ENCODE peak calls at places on chromosomes 7 and 10, in six cellular contexts. E is small intestine; O is A549; U is right lobe of liver; P is GM23248; V is naive thymus-derived CD4-positive, alpha-beta T cell. A is an unnamed sample.

GRCh38 chr10:29687411-29688160 is 52.8 kb upstream of the SVIL start:
- DNase-seq in E (no peak), O (no peak), U (no peak), P (peak; percentile 27), V (no peak), A (no peak)

GRCh38 chr10:120735773-120736371 is 115.3 kb upstream of the WDR11 start:
- DNase-seq in E (peak; percentile 9), O (peak; percentile 21), U (no peak), P (peak; percentile 53), V (no peak), A (no peak)

GRCh38 chr7:18208921-18209320 is 181.3 kb upstream of the PRPS1L1 start:
- DNase-seq in E (no peak), O (no peak), U (no peak), P (no peak), V (no peak), A (no peak)

GRCh38 chr10:42941245-42941644 is 135.6 kb upstream of the RET start:
- DNase-seq in E (peak; percentile 21), O (no peak), U (no peak), P (no peak), V (no peak), A (no peak)

GRCh38 chr10:12387561-12388210 is 38.3 kb downstream of the CAMK1D start:
- DNase-seq in E (no peak), O (no peak), U (no peak), P (no peak), V (no peak), A (no peak)

GRCh38 chr7:104530243-104530642 is 201.8 kb downstream of the LHFPL3 start:
- DNase-seq in E (no peak), O (no peak), U (no peak), P (no peak), V (no peak), A (no peak)

GRCh38 chr7:51028128-51028830 is 245.6 kb upstream of the GRB10 start:
- DNase-seq in E (no peak), O (no peak), U (no peak), P (no peak), V (no peak), A (no peak)

GRCh38 chr7:158710651-158711102 is 6.1 kb upstream of the NCAPG2 start:
- DNase-seq in E (no peak), O (no peak), U (no peak), P (peak; percentile 76), V (no peak), A (no peak)

GRCh38 chr10:131844546-131845084 is 56.2 kb upstream of the PPP2R2D start:
- DNase-seq in E (no peak), O (no peak), U (no peak), P (no peak), V (no peak), A (no peak)

GRCh38 chr7:100969066-100969615 is at the start of gene MUC12:
- DNase-seq in E (no peak), O (no peak), U (no peak), P (no peak), V (no peak), A (no peak)

GRCh38 chr10:49038711-49039110 is 76.6 kb downstream of the VSTM4 start:
- DNase-seq in E (no peak), O (no peak), U (no peak), P (no peak), V (no peak), A (no peak)

GRCh38 chr7:84091318-84091717 is 103.3 kb downstream of the SEMA3A start:
- DNase-seq in E (no peak), O (peak; percentile 18), U (no peak), P (no peak), V (no peak), A (no peak)

GRCh38 chr10:14146005-14146404 is 184.7 kb downstream of the FRMD4A start:
- DNase-seq in E (no peak), O (no peak), U (no peak), P (peak; percentile 71), V (no peak), A (no peak)

GRCh38 chr7:147023390-147023914 is 906.9 kb downstream of the CNTNAP2 start:
- DNase-seq in E (no peak), O (no peak), U (no peak), P (no peak), V (no peak), A (no peak)

GRCh38 chr7:147022056-147022455 is 905.5 kb downstream of the CNTNAP2 start:
- DNase-seq in E (no peak), O (no peak), U (no peak), P (no peak), V (no peak), A (no peak)
- H3K4me3 ChIP-seq in E (no peak overlapping the region), O (no peak overlapping the region), U (no peak overlapping the region), P (no peak overlapping the region), V (no peak overlapping the region), A (no peak overlapping the region)

GRCh38 chr7:38315410-38315809 is 42.0 kb upstream of the TARP start:
- DNase-seq in E (no peak), O (no peak), U (no peak), P (no peak), V (no peak), A (no peak)
- H3K4me1 ChIP-seq in E (peaks cover 5% of the 10 kb centered on the region), O (peaks cover 10% of the 10 kb centered on the region), U (no peaks in the 10 kb centered on the region), P (peaks cover 6% of the 10 kb centered on the region), V (peaks cover 16% of the 10 kb centered on the region), A (peaks cover 26% of the 10 kb centered on the region)

GRCh38 chr7:1244701-1245526 is 12.2 kb downstream of the UNCX start:
- DNase-seq in E (no peak), O (no peak), U (peak; percentile 19), P (no peak), V (no peak), A (no peak)
- H3K9me3 ChIP-seq in E (no peaks in the 10 kb centered on the region), O (no peaks in the 10 kb centered on the region), U (no peaks in the 10 kb centered on the region), P (no peaks in the 10 kb centered on the region), V (no peaks in the 10 kb centered on the region), A (no peaks in the 10 kb centered on the region)

GRCh38 chr10:89591111-89591795 is 53.8 kb downstream of the PANK1 start:
- DNase-seq in E (no peak), O (no peak), U (peak; percentile 71), P (peak; percentile 32), V (no peak), A (no peak)
- H3K4me3 ChIP-seq in E (no peak overlapping the region), O (no peak overlapping the region), U (no peak overlapping the region), P (no peak overlapping the region), V (no peak overlapping the region), A (no peak overlapping the region)

DNA sequence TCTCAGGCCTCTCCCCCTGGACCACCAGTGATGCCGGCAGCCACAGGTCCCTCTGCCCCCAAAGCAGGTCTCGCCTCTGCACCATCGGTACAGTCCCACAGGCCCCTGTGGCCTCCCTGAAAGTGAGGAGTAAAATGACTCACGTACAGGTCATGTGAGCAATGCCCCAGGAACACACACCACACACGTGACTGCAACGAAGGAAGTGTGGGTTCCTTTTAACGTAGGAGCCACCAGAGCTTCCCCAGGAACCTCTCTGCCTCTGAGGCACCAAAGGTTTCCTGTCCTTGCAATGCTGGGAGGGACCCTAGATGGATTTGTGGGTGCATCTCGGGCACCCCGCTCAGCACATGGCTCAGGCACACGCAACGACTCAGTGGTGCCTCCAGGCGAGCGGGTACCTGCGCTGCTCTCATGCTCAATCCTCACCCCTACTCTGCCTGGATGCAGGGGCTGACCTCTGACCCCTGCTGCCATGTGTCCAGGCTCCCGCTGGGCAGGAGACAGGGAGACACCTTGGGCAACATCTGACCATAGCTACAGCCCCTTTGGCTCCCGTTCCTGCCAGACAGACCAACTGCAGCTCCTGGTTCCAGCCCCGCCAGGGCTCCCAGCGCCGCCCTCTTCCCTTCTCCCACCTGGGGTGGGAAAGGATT is 120.7 kb downstream of the PRKAG2 start:
- DNase-seq in E (no peak), O (no peak), U (peak; percentile 52), P (peak; percentile 62), V (peak; percentile 62), A (no peak)
- H3K4me1 ChIP-seq in E (peaks cover 5% of the 10 kb centered on the region), O (peaks cover 44% of the 10 kb centered on the region), U (no peaks in the 10 kb centered on the region), P (peaks cover 24% of the 10 kb centered on the region), V (peaks cover 12% of the 10 kb centered on the region), A (peaks cover 28% of the 10 kb centered on the region)

GRCh38 chr10:133525444-133525843 is 1.7 kb upstream of the CYP2E1 start:
- DNase-seq in E (no peak), O (no peak), U (peak; percentile 69), P (no peak), V (no peak), A (no peak)

GRCh38 chr10:133516072-133516471 is 11.1 kb upstream of the CYP2E1 start:
- DNase-seq in E (no peak), O (no peak), U (no peak), P (no peak), V (no peak), A (no peak)

GRCh38 chr10:133523631-133524203 is 3.4 kb upstream of the CYP2E1 start:
- DNase-seq in E (no peak), O (no peak), U (no peak), P (no peak), V (no peak), A (no peak)

GRCh38 chr10:133515471-133515870 is 11.7 kb upstream of the CYP2E1 start:
- DNase-seq in E (no peak), O (no peak), U (no peak), P (no peak), V (no peak), A (no peak)

GRCh38 chr10:133520193-133520738 is 6.9 kb upstream of the CYP2E1 start:
- DNase-seq in E (peak; percentile 79), O (peak; percentile 79), U (peak; percentile 94), P (peak; percentile 82), V (peak; percentile 83), A (peak; percentile 60)
- H3K9me3 ChIP-seq in E (no peaks in the 10 kb centered on the region), O (peaks cover 48% of the 10 kb centered on the region), U (no peaks in the 10 kb centered on the region), P (no peaks in the 10 kb centered on the region), V (no peaks in the 10 kb centered on the region), A (peaks cover 9% of the 10 kb centered on the region)